ENCODE peak calls at places on chromosomes 11 and 22, in four cellular contexts. One of them, this sample, is unnamed.

GRCh38 chr11:93054881-93055280 is 85.4 kb downstream of the MTNR1B start:
- DNase-seq in transverse colon: no peak
- DNase-seq in cardiac fibroblast: peak; percentile 95
- DNase-seq in lower leg skin: no peak
- DNase-seq in this sample: no peak

GRCh38 chr11:14253878-14254277 is 105.1 kb downstream of the RRAS2 start:
- DNase-seq in transverse colon: no peak
- DNase-seq in cardiac fibroblast: no peak
- DNase-seq in lower leg skin: peak; percentile 68
- DNase-seq in this sample: no peak

GRCh38 chr11:2314136-2314524 is 12.3 kb downstream of the TSPAN32 start:
- DNase-seq in transverse colon: no peak
- DNase-seq in cardiac fibroblast: no peak
- DNase-seq in lower leg skin: peak; percentile 60
- DNase-seq in this sample: no peak

GRCh38 chr22:20466659-20467379 is 28.8 kb downstream of the KLHL22 start:
- DNase-seq in transverse colon: no peak
- DNase-seq in cardiac fibroblast: no peak
- DNase-seq in lower leg skin: no peak
- DNase-seq in this sample: no peak

GRCh38 chr11:68314886-68315580 is 2.6 kb downstream of the LRP5 start:
- DNase-seq in transverse colon: peak; percentile 70
- DNase-seq in cardiac fibroblast: peak; percentile 55
- DNase-seq in lower leg skin: no peak
- DNase-seq in this sample: no peak

GRCh38 chr22:31609716-31610115 is 52.3 kb downstream of the PISD start:
- DNase-seq in transverse colon: no peak
- DNase-seq in cardiac fibroblast: no peak
- DNase-seq in lower leg skin: no peak
- DNase-seq in this sample: no peak

GRCh38 chr11:133835258-133836075 is 9.8 kb downstream of the SPATA19 start:
- DNase-seq in transverse colon: no peak
- DNase-seq in cardiac fibroblast: peak; percentile 71
- DNase-seq in lower leg skin: peak; percentile 74
- DNase-seq in this sample: no peak

GRCh38 chr11:93905384-93905783 is 55.0 kb upstream of the VSTM5 start:
- DNase-seq in transverse colon: no peak
- DNase-seq in cardiac fibroblast: peak; percentile 55
- DNase-seq in lower leg skin: no peak
- DNase-seq in this sample: no peak

GRCh38 chr22:46047841-46048595 is 71.1 kb upstream of the WNT7B start:
- DNase-seq in transverse colon: peak; percentile 16
- DNase-seq in cardiac fibroblast: no peak
- DNase-seq in lower leg skin: peak; percentile 92
- DNase-seq in this sample: peak; percentile 26

GRCh38 chr11:62601114-62601363 is 626 bp downstream of the MTA2 start:
- DNase-seq in transverse colon: peak; percentile 55
- DNase-seq in cardiac fibroblast: no peak
- DNase-seq in lower leg skin: no peak
- DNase-seq in this sample: peak; percentile 52

GRCh38 chr22:23501244-23501643 is 78.8 kb downstream of the IGLL1 start:
- DNase-seq in transverse colon: no peak
- DNase-seq in cardiac fibroblast: no peak
- DNase-seq in lower leg skin: peak; percentile 65
- DNase-seq in this sample: no peak

GRCh38 chr22:32876516-32876915 is 75.0 kb downstream of the TIMP3 start:
- DNase-seq in transverse colon: no peak
- DNase-seq in cardiac fibroblast: no peak
- DNase-seq in lower leg skin: no peak
- DNase-seq in this sample: no peak

GRCh38 chr11:12386309-12386708 is 8.9 kb downstream of the PARVA start:
- DNase-seq in transverse colon: no peak
- DNase-seq in cardiac fibroblast: no peak
- DNase-seq in lower leg skin: no peak
- DNase-seq in this sample: no peak

GRCh38 chr22:41535244-41535643 is 9.0 kb downstream of the POLR3H start:
- DNase-seq in transverse colon: no peak
- DNase-seq in cardiac fibroblast: peak; percentile 21
- DNase-seq in lower leg skin: no peak
- DNase-seq in this sample: no peak

GRCh38 chr11:132540586-132540985 is 991.7 kb downstream of the OPCML start:
- DNase-seq in transverse colon: no peak
- DNase-seq in cardiac fibroblast: no peak
- DNase-seq in lower leg skin: no peak
- DNase-seq in this sample: no peak

GRCh38 chr22:37244922-37245722 is 1.1 kb upstream of the RAC2 start:
- DNase-seq in transverse colon: peak; percentile 68
- DNase-seq in cardiac fibroblast: no peak
- DNase-seq in lower leg skin: no peak
- DNase-seq in this sample: no peak

GRCh38 chr11:115453158-115453557 is 51.1 kb downstream of the CADM1 start:
- DNase-seq in transverse colon: no peak
- DNase-seq in cardiac fibroblast: no peak
- DNase-seq in lower leg skin: no peak
- DNase-seq in this sample: no peak

GRCh38 chr11:57751676-57752253 is at the start of gene BTBD18:
- DNase-seq in transverse colon: peak; percentile 48
- DNase-seq in cardiac fibroblast: peak; percentile 74
- DNase-seq in lower leg skin: no peak
- DNase-seq in this sample: peak; percentile 56

DNA sequence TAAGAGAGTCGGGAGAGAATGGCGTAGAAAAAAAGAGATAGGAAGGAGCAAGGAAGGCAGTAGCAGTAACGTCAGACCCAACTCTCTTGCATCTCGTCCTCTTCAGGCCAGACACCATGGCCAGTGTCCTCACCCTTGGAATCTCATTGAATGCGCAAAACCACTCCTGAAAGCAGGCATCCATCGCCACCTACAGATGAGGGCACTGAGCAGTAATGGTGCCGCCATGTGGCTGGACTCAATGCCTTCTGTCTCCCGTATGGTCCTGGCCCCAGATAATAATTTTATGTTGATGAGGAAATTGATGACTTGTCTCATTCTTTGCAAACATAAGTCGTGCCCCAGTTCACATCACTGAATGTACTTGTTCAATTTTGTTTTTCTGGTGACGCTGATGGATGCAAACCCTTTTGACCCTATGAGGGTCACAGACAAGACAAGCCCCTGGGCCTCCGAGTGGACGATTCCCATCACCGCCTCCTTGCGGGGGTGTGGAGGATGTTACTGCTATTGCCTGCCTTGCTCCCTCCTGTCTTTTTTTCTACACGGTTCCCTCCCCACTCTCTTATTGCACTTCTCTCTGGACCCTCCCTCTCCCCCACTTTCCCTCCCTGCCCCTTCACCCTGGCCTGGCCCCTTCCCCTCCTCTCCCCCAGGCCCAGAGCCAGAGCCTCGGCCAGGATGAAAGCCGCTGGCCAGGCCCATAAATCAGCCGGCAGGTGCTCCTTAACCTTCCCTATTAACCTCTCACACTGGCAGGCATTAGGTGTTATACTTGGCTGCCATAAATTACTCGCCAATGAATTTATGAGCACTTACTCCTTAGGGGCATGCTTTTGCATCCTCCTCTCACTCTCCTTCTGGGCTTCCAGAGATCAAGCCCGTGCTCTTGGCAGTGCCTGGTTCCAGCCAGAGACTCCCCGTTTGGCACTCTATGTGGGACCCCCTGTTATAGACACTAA is 18.1 kb upstream of the ALX4 start:
- DNase-seq in transverse colon: no peak
- DNase-seq in cardiac fibroblast: no peak
- DNase-seq in lower leg skin: no peak
- DNase-seq in this sample: no peak
- H3K4me3 ChIP-seq in transverse colon: no peak overlapping the region
- H3K4me3 ChIP-seq in cardiac fibroblast: no peak overlapping the region
- H3K4me3 ChIP-seq in lower leg skin: no peak overlapping the region
- H3K4me3 ChIP-seq in this sample: no peak overlapping the region

GRCh38 chr11:84532364-84532763 is 1094.8 kb downstream of the DLG2 start:
- DNase-seq in transverse colon: no peak
- DNase-seq in cardiac fibroblast: no peak
- DNase-seq in lower leg skin: no peak
- DNase-seq in this sample: no peak
- H3K4me3 ChIP-seq in transverse colon: no peak overlapping the region
- H3K4me3 ChIP-seq in cardiac fibroblast: no peak overlapping the region
- H3K4me3 ChIP-seq in lower leg skin: no peak overlapping the region
- H3K4me3 ChIP-seq in this sample: no peak overlapping the region

GRCh38 chr11:409008-409599 is 5.7 kb downstream of the SIGIRR start:
- DNase-seq in transverse colon: no peak
- DNase-seq in cardiac fibroblast: no peak
- DNase-seq in lower leg skin: no peak
- DNase-seq in this sample: no peak

GRCh38 chr11:407651-408080 is 7.1 kb downstream of the SIGIRR start:
- DNase-seq in transverse colon: no peak
- DNase-seq in cardiac fibroblast: no peak
- DNase-seq in lower leg skin: no peak
- DNase-seq in this sample: no peak

GRCh38 chr11:406796-407650 is 7.8 kb downstream of the SIGIRR start:
- DNase-seq in transverse colon: peak; percentile 89
- DNase-seq in cardiac fibroblast: peak; percentile 78
- DNase-seq in lower leg skin: peak; percentile 95
- DNase-seq in this sample: peak; percentile 78

GRCh38 chr11:409600-410471 is 5.0 kb downstream of the SIGIRR start:
- DNase-seq in transverse colon: no peak
- DNase-seq in cardiac fibroblast: no peak
- DNase-seq in lower leg skin: no peak
- DNase-seq in this sample: no peak

DNA sequence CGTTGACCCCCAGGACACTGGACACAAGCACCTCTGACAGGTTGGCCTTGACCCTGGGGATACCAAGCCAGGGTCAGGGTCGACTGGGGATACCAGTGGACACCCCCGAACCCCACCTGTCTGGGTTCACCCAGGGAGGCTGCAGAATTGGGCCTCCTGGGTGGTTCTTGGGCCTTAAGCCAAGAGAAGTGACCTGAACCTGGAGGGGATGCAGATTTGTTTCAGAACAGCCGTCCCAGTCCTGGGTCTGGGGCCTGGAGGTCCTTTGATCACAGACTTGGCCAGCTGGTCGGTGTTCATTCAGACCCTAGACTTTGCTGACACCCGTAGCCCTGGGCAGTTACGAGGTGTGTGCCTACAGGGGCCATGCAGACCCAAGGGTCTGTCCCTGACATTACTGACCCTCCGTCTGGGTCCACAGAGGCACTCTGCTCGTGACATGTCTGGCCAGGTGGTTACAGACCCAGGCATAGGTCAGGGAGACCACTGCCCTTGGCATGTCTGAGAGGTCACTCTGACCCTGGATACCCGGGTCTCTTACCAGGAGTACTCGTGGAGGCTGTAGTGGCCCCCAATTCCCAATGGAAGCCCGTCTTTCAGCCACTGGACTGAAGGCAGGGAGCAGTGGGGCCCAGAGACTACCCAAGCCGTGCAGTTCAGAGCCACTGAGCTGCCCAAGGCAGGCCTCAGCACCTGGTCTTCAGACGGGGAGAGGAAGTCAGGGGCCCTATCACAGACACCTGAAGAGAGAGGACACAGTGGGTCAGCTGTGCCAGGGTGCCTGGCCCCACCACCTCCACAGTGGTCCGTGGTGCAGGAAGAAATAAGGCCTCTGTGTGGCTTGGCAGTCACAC is 6.4 kb downstream of the SIGIRR start:
- DNase-seq in transverse colon: no peak
- DNase-seq in cardiac fibroblast: no peak
- DNase-seq in lower leg skin: no peak
- DNase-seq in this sample: no peak
- H3K4me3 ChIP-seq in transverse colon: no peak overlapping the region
- H3K4me3 ChIP-seq in cardiac fibroblast: no peak overlapping the region
- H3K4me3 ChIP-seq in lower leg skin: no peak overlapping the region
- H3K4me3 ChIP-seq in this sample: no peak overlapping the region

DNA sequence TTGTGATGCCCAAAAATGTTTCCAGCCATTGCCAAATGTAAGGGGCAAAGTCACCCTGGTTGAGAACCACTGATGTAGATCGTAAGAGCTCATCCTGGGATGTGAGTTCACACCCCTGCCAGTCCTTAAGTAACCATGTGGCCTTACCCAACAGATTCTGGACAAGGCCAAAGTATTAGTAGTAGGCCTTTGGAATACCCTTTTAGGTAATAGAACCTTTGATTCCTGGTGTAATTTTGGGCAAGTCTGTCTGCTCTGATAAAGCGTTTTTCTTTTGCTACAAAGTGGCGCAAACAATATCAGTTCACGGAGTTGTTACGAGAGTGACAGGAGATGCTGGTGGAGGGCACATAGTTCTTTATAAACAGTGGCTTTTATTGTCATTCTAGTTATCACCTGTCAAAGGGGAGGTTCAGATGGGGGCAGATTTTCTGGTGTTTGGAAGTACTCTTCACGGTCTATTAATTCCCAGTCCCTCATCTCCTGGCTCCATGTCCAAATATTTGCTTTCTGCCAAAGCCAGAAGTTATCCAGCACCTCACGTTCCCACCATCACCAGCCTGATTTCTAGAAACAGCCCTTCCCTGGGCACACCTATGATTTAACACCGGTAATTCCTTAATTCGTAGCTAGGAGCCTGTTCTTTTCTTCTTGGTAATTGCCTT is 73.8 kb upstream of the CRYBB3 start:
- DNase-seq in transverse colon: no peak
- DNase-seq in cardiac fibroblast: no peak
- DNase-seq in lower leg skin: no peak
- DNase-seq in this sample: no peak
- H3K4me3 ChIP-seq in transverse colon: no peak overlapping the region
- H3K4me3 ChIP-seq in cardiac fibroblast: no peak overlapping the region
- H3K4me3 ChIP-seq in lower leg skin: no peak overlapping the region
- H3K4me3 ChIP-seq in this sample: no peak overlapping the region

GRCh38 chr11:96242971-96243647 is 99.9 kb downstream of the MAML2 start:
- DNase-seq in transverse colon: peak; percentile 94
- DNase-seq in cardiac fibroblast: peak; percentile 98
- DNase-seq in lower leg skin: peak; percentile 98
- DNase-seq in this sample: peak; percentile 93

GRCh38 chr11:96241351-96241841 is 101.6 kb downstream of the MAML2 start:
- DNase-seq in transverse colon: peak; percentile 57
- DNase-seq in cardiac fibroblast: no peak
- DNase-seq in lower leg skin: no peak
- DNase-seq in this sample: no peak

GRCh38 chr11:96238563-96239166 is 104.3 kb downstream of the MAML2 start:
- DNase-seq in transverse colon: no peak
- DNase-seq in cardiac fibroblast: no peak
- DNase-seq in lower leg skin: no peak
- DNase-seq in this sample: no peak

GRCh38 chr11:96237759-96238158 is 105.2 kb downstream of the MAML2 start:
- DNase-seq in transverse colon: no peak
- DNase-seq in cardiac fibroblast: no peak
- DNase-seq in lower leg skin: no peak
- DNase-seq in this sample: no peak

GRCh38 chr11:96242191-96242845 is 100.7 kb downstream of the MAML2 start:
- DNase-seq in transverse colon: no peak
- DNase-seq in cardiac fibroblast: peak; percentile 74
- DNase-seq in lower leg skin: no peak
- DNase-seq in this sample: no peak
- H3K4me3 ChIP-seq in transverse colon: no peak overlapping the region
- H3K4me3 ChIP-seq in cardiac fibroblast: no peak overlapping the region
- H3K4me3 ChIP-seq in lower leg skin: no peak overlapping the region
- H3K4me3 ChIP-seq in this sample: no peak overlapping the region

GRCh38 chr11:75403983-75404658 is 4.8 kb downstream of the RPS3 start:
- DNase-seq in transverse colon: no peak
- DNase-seq in cardiac fibroblast: no peak
- DNase-seq in lower leg skin: no peak
- DNase-seq in this sample: no peak
- H3K4me3 ChIP-seq in transverse colon: no peak overlapping the region
- H3K4me3 ChIP-seq in cardiac fibroblast: no peak overlapping the region
- H3K4me3 ChIP-seq in lower leg skin: no peak overlapping the region
- H3K4me3 ChIP-seq in this sample: no peak overlapping the region